ENCODE peak calls at places on chromosomes 1 and 21, in eight cellular contexts. P, U, Y, W, E, R, V and M are unnamed samples.

GRCh38 chr1:30034627-30035521 is 688.5 kb downstream of the MATN1 start:
- DNase-seq in P (no peak), U (no peak), Y (no peak), W (peak), E (no peak), R (no peak), V (no peak), M (no peak)

GRCh38 chr1:97340951-97341350 is 579.9 kb downstream of the DPYD start:
- DNase-seq in P (no peak), U (no peak), Y (no peak), W (no peak), E (peak), R (no peak), V (no peak), M (no peak)

GRCh38 chr1:50969611-50970507 is at the start of gene CDKN2C:
- DNase-seq in P (peak), U (no peak), Y (no peak), W (peak), E (peak), R (peak), V (peak), M (peak)

GRCh38 chr21:37848721-37849490 is 67.4 kb downstream of the KCNJ6 start:
- DNase-seq in P (no peak), U (no peak), Y (no peak), W (no peak), E (no peak), R (no peak), V (no peak), M (no peak)

GRCh38 chr1:211280910-211281309 is 21.7 kb downstream of the RCOR3 start:
- DNase-seq in P (no peak), U (no peak), Y (no peak), W (no peak), E (no peak), R (peak), V (no peak), M (no peak)

GRCh38 chr1:94807742-94808491 is 12.2 kb upstream of the SLC44A3 start:
- DNase-seq in P (no peak), U (no peak), Y (no peak), W (no peak), E (peak), R (no peak), V (no peak), M (peak)

GRCh38 chr21:34974162-34974981 is 74.7 kb downstream of the RUNX1 start:
- DNase-seq in P (no peak), U (no peak), Y (peak), W (no peak), E (no peak), R (peak), V (no peak), M (no peak)

GRCh38 chr1:150548632-150549495 is at the start of gene ADAMTSL4:
- DNase-seq in P (peak), U (no peak), Y (no peak), W (peak), E (peak), R (peak), V (peak), M (peak)

GRCh38 chr1:234170622-234171021 is 202.6 kb upstream of the COA6 start:
- DNase-seq in P (no peak), U (no peak), Y (no peak), W (peak), E (no peak), R (no peak), V (no peak), M (peak)

GRCh38 chr1:225651872-225652725 is 824 bp downstream of the ENAH start:
- DNase-seq in P (no peak), U (no peak), Y (no peak), W (peak), E (no peak), R (no peak), V (peak), M (peak)

GRCh38 chr1:62025154-62025553 is 169.5 kb upstream of the L1TD1 start:
- DNase-seq in P (no peak), U (no peak), Y (no peak), W (no peak), E (no peak), R (no peak), V (no peak), M (no peak)

GRCh38 chr1:164638506-164639202 is 79.7 kb downstream of the PBX1 start:
- DNase-seq in P (no peak), U (no peak), Y (no peak), W (no peak), E (no peak), R (no peak), V (no peak), M (no peak)

GRCh38 chr1:53949023-53949611 is 3.0 kb downstream of the LRRC42 start:
- DNase-seq in P (peak), U (no peak), Y (no peak), W (no peak), E (peak), R (peak), V (no peak), M (peak)

GRCh38 chr1:65423884-65424655 is 3.6 kb downstream of the LEPR start:
- DNase-seq in P (no peak), U (no peak), Y (no peak), W (no peak), E (peak), R (peak), V (no peak), M (peak)

GRCh38 chr1:39178541-39179431 is 25.7 kb upstream of the MACF1 start:
- DNase-seq in P (no peak), U (no peak), Y (no peak), W (no peak), E (peak), R (no peak), V (no peak), M (no peak)

GRCh38 chr1:213977486-213977842 is 10.3 kb upstream of the PROX1 start:
- DNase-seq in P (no peak), U (no peak), Y (no peak), W (no peak), E (no peak), R (no peak), V (no peak), M (no peak)

GRCh38 chr21:40760811-40761210 is 86.1 kb downstream of the DSCAM start:
- DNase-seq in P (no peak), U (no peak), Y (no peak), W (no peak), E (no peak), R (no peak), V (no peak), M (no peak)

GRCh38 chr1:227913969-227914791 is 33.6 kb downstream of the WNT9A start:
- DNase-seq in P (no peak), U (no peak), Y (no peak), W (no peak), E (no peak), R (no peak), V (peak), M (no peak)

GRCh38 chr1:8324176-8324810 is 6.4 kb downstream of the SLC45A1 start:
- DNase-seq in P (no peak), U (no peak), Y (no peak), W (no peak), E (no peak), R (no peak), V (peak), M (no peak)

GRCh38 chr1:55064861-55065263 is 25.5 kb downstream of the PCSK9 start:
- DNase-seq in P (no peak), U (no peak), Y (no peak), W (no peak), E (peak), R (no peak), V (no peak), M (no peak)

GRCh38 chr1:238063454-238063853 is 172.7 kb upstream of the ZP4 start:
- DNase-seq in P (no peak), U (no peak), Y (no peak), W (no peak), E (peak), R (no peak), V (no peak), M (no peak)